ENCODE peak calls at places on chromosomes 4 and X, in five cellular contexts. M is neural progenitor cell, F is GM23338, B is stomach, A is transverse colon. Y is an unnamed sample.

GRCh38 chr4:67634741-67635140 is 66.2 kb downstream of the UBA6 start:
- DNase-seq in M (no peak), F (no peak), B (no peak), A (no peak), Y (no peak)

GRCh38 chr4:86972997-86973396 is 38.2 kb downstream of the AFF1 start:
- DNase-seq in M (no peak), F (peak; percentile 52), B (peak; percentile 75), A (peak; percentile 63), Y (peak; percentile 70)

GRCh38 chr4:151660676-151661075 is 100.1 kb downstream of the GATB start:
- DNase-seq in M (no peak), F (no peak), B (no peak), A (no peak), Y (no peak)

GRCh38 chrX:14922437-14922836 is 49.2 kb downstream of the MOSPD2 start:
- DNase-seq in M (no peak), F (no peak), B (no peak), A (no peak), Y (no peak)

GRCh38 chr4:56804551-56804950 is 16.9 kb downstream of the SPINK2 start:
- DNase-seq in M (no peak), F (no peak), B (no peak), A (no peak), Y (no peak)

GRCh38 chrX:49165901-49166881 is 3.6 kb downstream of the MAGIX start:
- DNase-seq in M (peak; percentile 89), F (peak; percentile 92), B (peak; percentile 66), A (peak; percentile 87), Y (peak; percentile 77)

GRCh38 chr4:23747131-23747752 is 142.6 kb downstream of the PPARGC1A start:
- DNase-seq in M (no peak), F (no peak), B (peak; percentile 26), A (peak; percentile 81), Y (no peak)

GRCh38 chrX:906586-906985 is 276.0 kb downstream of the SHOX start:
- DNase-seq in M (no peak), F (no peak), B (no peak), A (no peak), Y (no peak)

GRCh38 chr4:56981795-56982201 is 3.1 kb downstream of the POLR2B start:
- DNase-seq in M (no peak), F (no peak), B (no peak), A (no peak), Y (no peak)

GRCh38 chr4:137981277-137981676 is 260.9 kb downstream of the SLC7A11 start:
- DNase-seq in M (no peak), F (no peak), B (no peak), A (no peak), Y (no peak)

GRCh38 chr4:76531597-76531996 is 96.6 kb downstream of the SHROOM3 start:
- DNase-seq in M (no peak), F (no peak), B (no peak), A (no peak), Y (no peak)

GRCh38 chrX:136220535-136220934 is 30.7 kb downstream of the MAP7D3 start:
- DNase-seq in M (no peak), F (no peak), B (no peak), A (no peak), Y (no peak)

GRCh38 chrX:46758163-46758955 is 559 bp downstream of the SLC9A7 start:
- DNase-seq in M (no peak), F (peak; percentile 18), B (no peak), A (peak; percentile 12), Y (no peak)

GRCh38 chrX:68832101-68832416 is 3.2 kb downstream of the EFNB1 start:
- DNase-seq in M (peak; percentile 41), F (peak; percentile 24), B (peak; percentile 45), A (peak; percentile 60), Y (no peak)

GRCh38 chr4:174714393-174715211 is 114.4 kb downstream of the GLRA3 start:
- DNase-seq in M (peak; percentile 64), F (peak; percentile 79), B (peak; percentile 36), A (peak; percentile 16), Y (peak; percentile 29)

GRCh38 chrX:110531873-110532272 is 173.2 kb downstream of the RTL9 start:
- DNase-seq in M (no peak), F (no peak), B (no peak), A (no peak), Y (no peak)

GRCh38 chr4:104470770-104471169 is 23.9 kb downstream of the CXXC4 start:
- DNase-seq in M (peak; percentile 36), F (peak; percentile 68), B (no peak), A (no peak), Y (no peak)

DNA sequence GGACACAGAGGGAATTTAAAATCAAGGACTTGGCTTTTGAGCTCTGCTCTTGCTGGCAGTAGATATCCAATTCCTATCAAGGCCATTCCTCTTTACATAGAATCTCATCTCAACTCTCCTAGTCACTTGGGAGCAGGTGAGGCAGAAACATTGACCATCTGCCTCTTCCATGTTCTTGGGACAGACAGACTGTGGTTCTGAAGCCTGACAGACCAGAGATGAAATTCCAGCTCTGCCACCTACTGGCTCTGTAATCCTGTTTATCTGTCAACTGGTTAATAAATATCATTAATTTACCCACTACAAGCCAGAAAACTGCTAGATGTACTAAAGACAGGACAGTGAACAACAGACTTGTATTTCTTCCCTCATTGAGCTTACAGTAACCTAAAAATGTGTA is 300.8 kb downstream of the ADGRL3 start:
- DNase-seq in M (no peak), F (peak; percentile 20), B (no peak), A (no peak), Y (no peak)
- H3K27me3 ChIP-seq in M (no peaks in the 10 kb centered on the region), F (no peaks in the 10 kb centered on the region), B (no peaks in the 10 kb centered on the region), A (no peaks in the 10 kb centered on the region), Y (no peaks in the 10 kb centered on the region)

GRCh38 chr4:88452941-88453340 is 4.0 kb upstream of the HERC5 start:
- DNase-seq in M (no peak), F (no peak), B (no peak), A (no peak), Y (no peak)

GRCh38 chr4:88457307-88458090 is 580 bp downstream of the HERC5 start:
- DNase-seq in M (peak; percentile 66), F (peak; percentile 77), B (peak; percentile 54), A (peak; percentile 40), Y (peak; percentile 41)

GRCh38 chr4:88456757-88457306 is at the start of gene HERC5:
- DNase-seq in M (peak; percentile 93), F (peak; percentile 95), B (peak; percentile 94), A (peak; percentile 94), Y (peak; percentile 90)

GRCh38 chr4:88458091-88458740 is 1.3 kb downstream of the HERC5 start:
- DNase-seq in M (no peak), F (no peak), B (no peak), A (no peak), Y (no peak)
- H3K4me3 ChIP-seq in M (peak overlapping the region; percentile 45), F (peak overlapping the region; percentile 70), B (peak overlapping the region; percentile 83), A (peak overlapping the region; percentile 73), Y (no peak overlapping the region)

GRCh38 chr4:30950737-30951136 is 230.6 kb downstream of the PCDH7 start:
- DNase-seq in M (no peak), F (no peak), B (no peak), A (no peak), Y (no peak)

GRCh38 chr4:30948653-30949052 is 228.5 kb downstream of the PCDH7 start:
- DNase-seq in M (no peak), F (no peak), B (no peak), A (no peak), Y (no peak)

GRCh38 chr4:30952526-30953219 is 232.5 kb downstream of the PCDH7 start:
- DNase-seq in M (no peak), F (no peak), B (no peak), A (no peak), Y (no peak)

GRCh38 chr4:30956891-30957290 is 236.7 kb downstream of the PCDH7 start:
- DNase-seq in M (no peak), F (no peak), B (no peak), A (no peak), Y (no peak)

GRCh38 chr4:30953799-30954198 is 233.6 kb downstream of the PCDH7 start:
- DNase-seq in M (no peak), F (no peak), B (no peak), A (no peak), Y (no peak)
- H3K4me1 ChIP-seq in M (peaks cover 8% of the 10 kb centered on the region), F (no peaks in the 10 kb centered on the region), B (no peaks in the 10 kb centered on the region), A (no peaks in the 10 kb centered on the region), Y (no peaks in the 10 kb centered on the region)

GRCh38 chr4:8009097-8009496 is 69.4 kb upstream of the AFAP1 start:
- DNase-seq in M (no peak), F (no peak), B (no peak), A (no peak), Y (no peak)

GRCh38 chr4:8009710-8010534 is 70.3 kb upstream of the AFAP1 start:
- DNase-seq in M (no peak), F (no peak), B (no peak), A (peak; percentile 48), Y (no peak)

GRCh38 chr4:8007581-8007980 is 67.9 kb upstream of the AFAP1 start:
- DNase-seq in M (no peak), F (no peak), B (no peak), A (no peak), Y (no peak)

GRCh38 chr4:8006471-8006870 is 66.8 kb upstream of the AFAP1 start:
- DNase-seq in M (no peak), F (no peak), B (no peak), A (no peak), Y (no peak)

GRCh38 chr4:8008391-8008790 is 68.7 kb upstream of the AFAP1 start:
- DNase-seq in M (no peak), F (no peak), B (no peak), A (no peak), Y (no peak)
- H3K27me3 ChIP-seq in M (no peaks in the 10 kb centered on the region), F (no peaks in the 10 kb centered on the region), B (no peaks in the 10 kb centered on the region), A (no peaks in the 10 kb centered on the region), Y (no peaks in the 10 kb centered on the region)

DNA sequence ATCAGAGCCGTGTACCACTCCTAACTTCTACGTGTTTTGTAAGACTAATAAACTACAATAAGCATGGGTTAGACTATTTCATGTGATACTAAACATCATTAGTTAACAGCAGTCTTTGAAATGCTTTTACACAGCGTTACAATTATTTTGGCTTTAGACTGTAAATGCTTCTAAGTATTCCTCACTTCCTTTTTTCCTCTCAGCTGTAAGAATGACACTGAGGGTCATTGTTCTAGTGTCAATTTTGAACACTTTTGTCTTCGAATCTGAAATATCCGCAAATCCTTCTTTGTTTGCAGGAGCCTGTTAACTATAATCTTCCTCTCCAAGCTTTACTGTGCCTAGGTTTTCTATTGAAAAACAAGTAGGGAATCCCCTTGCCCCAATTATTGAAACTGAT is 1.5 kb downstream of the ABCE1 start:
- DNase-seq in M (no peak), F (no peak), B (no peak), A (no peak), Y (no peak)
- H3K4me3 ChIP-seq in M (peak overlapping the region; percentile 79), F (peak overlapping the region; percentile 93), B (peak overlapping the region; percentile 81), A (peak overlapping the region; percentile 78), Y (no peak overlapping the region)

GRCh38 chr4:26204911-26205368 is 115.9 kb upstream of the RBPJ start:
- DNase-seq in M (no peak), F (peak; percentile 41), B (peak; percentile 46), A (no peak), Y (no peak)
- H3K4me1 ChIP-seq in M (no peaks in the 10 kb centered on the region), F (peaks cover 14% of the 10 kb centered on the region), B (peaks cover 15% of the 10 kb centered on the region), A (no peaks in the 10 kb centered on the region), Y (no peaks in the 10 kb centered on the region)

GRCh38 chrX:146241902-146242301 is 424.3 kb downstream of the SLITRK2 start:
- DNase-seq in M (no peak), F (no peak), B (no peak), A (no peak), Y (no peak)
- H3K27me3 ChIP-seq in M (no peaks in the 10 kb centered on the region), F (no peaks in the 10 kb centered on the region), B (no peaks in the 10 kb centered on the region), A (no peaks in the 10 kb centered on the region), Y (no peaks in the 10 kb centered on the region)